ENCODE peak calls at places on chromosomes 16 and 17, in six cellular contexts. One of them, this sample, is unnamed.

GRCh38 chr17:16948587-16949376 is 23.1 kb downstream of the TNFRSF13B start:
- DNase-seq in mesendoderm: no peak
- DNase-seq in esophagus squamous epithelium: no peak
- DNase-seq in MM.1S: no peak
- DNase-seq in suprapubic skin: no peak
- DNase-seq in PC-9: no peak
- DNase-seq in this sample: no peak

GRCh38 chr17:29931253-29931932 is 1.4 kb upstream of the SSH2 start:
- DNase-seq in mesendoderm: peak; percentile 62
- DNase-seq in esophagus squamous epithelium: peak; percentile 17
- DNase-seq in MM.1S: peak; percentile 87
- DNase-seq in suprapubic skin: no peak
- DNase-seq in PC-9: peak; percentile 53
- DNase-seq in this sample: no peak

GRCh38 chr16:11550651-11551498 is 35.8 kb downstream of the LITAF start:
- DNase-seq in mesendoderm: no peak
- DNase-seq in esophagus squamous epithelium: no peak
- DNase-seq in MM.1S: no peak
- DNase-seq in suprapubic skin: no peak
- DNase-seq in PC-9: no peak
- DNase-seq in this sample: no peak

GRCh38 chr17:42285346-42286050 is 2.8 kb upstream of the STAT5A start:
- DNase-seq in mesendoderm: no peak
- DNase-seq in esophagus squamous epithelium: no peak
- DNase-seq in MM.1S: no peak
- DNase-seq in suprapubic skin: peak; percentile 37
- DNase-seq in PC-9: no peak
- DNase-seq in this sample: no peak

GRCh38 chr17:65593870-65594584 is 32.6 kb upstream of the AXIN2 start:
- DNase-seq in mesendoderm: peak; percentile 60
- DNase-seq in esophagus squamous epithelium: no peak
- DNase-seq in MM.1S: no peak
- DNase-seq in suprapubic skin: no peak
- DNase-seq in PC-9: no peak
- DNase-seq in this sample: no peak

GRCh38 chr17:17837380-17837821 is 615 bp upstream of the SREBF1 start:
- DNase-seq in mesendoderm: peak; percentile 96
- DNase-seq in esophagus squamous epithelium: no peak
- DNase-seq in MM.1S: no peak
- DNase-seq in suprapubic skin: no peak
- DNase-seq in PC-9: peak; percentile 62
- DNase-seq in this sample: no peak

GRCh38 chr17:58172369-58173071 is 5.7 kb downstream of the OR4D2 start:
- DNase-seq in mesendoderm: peak; percentile 91
- DNase-seq in esophagus squamous epithelium: no peak
- DNase-seq in MM.1S: peak; percentile 49
- DNase-seq in suprapubic skin: no peak
- DNase-seq in PC-9: no peak
- DNase-seq in this sample: no peak

GRCh38 chr17:59626756-59627155 is 7.1 kb downstream of the CLTC start:
- DNase-seq in mesendoderm: no peak
- DNase-seq in esophagus squamous epithelium: no peak
- DNase-seq in MM.1S: no peak
- DNase-seq in suprapubic skin: no peak
- DNase-seq in PC-9: no peak
- DNase-seq in this sample: no peak

GRCh38 chr17:43737722-43738121 is 20.9 kb downstream of the SOST start:
- DNase-seq in mesendoderm: no peak
- DNase-seq in esophagus squamous epithelium: no peak
- DNase-seq in MM.1S: no peak
- DNase-seq in suprapubic skin: no peak
- DNase-seq in PC-9: no peak
- DNase-seq in this sample: no peak

GRCh38 chr17:78276499-78276898 is 45.1 kb downstream of the TMEM235 start:
- DNase-seq in mesendoderm: no peak
- DNase-seq in esophagus squamous epithelium: no peak
- DNase-seq in MM.1S: peak; percentile 89
- DNase-seq in suprapubic skin: no peak
- DNase-seq in PC-9: no peak
- DNase-seq in this sample: no peak
- H3K4me1 ChIP-seq in mesendoderm: peaks cover 18% of the 10 kb centered on the region
- H3K4me1 ChIP-seq in esophagus squamous epithelium: no peaks in the 10 kb centered on the region
- H3K4me1 ChIP-seq in MM.1S: peaks cover 38% of the 10 kb centered on the region
- H3K4me1 ChIP-seq in suprapubic skin: peaks cover 16% of the 10 kb centered on the region
- H3K4me1 ChIP-seq in PC-9: no peaks in the 10 kb centered on the region
- H3K4me1 ChIP-seq in this sample: peaks cover 9% of the 10 kb centered on the region

GRCh38 chr16:50276128-50276444 is 9.7 kb downstream of the ADCY7 start:
- DNase-seq in mesendoderm: no peak
- DNase-seq in esophagus squamous epithelium: no peak
- DNase-seq in MM.1S: no peak
- DNase-seq in suprapubic skin: no peak
- DNase-seq in PC-9: no peak
- DNase-seq in this sample: no peak

GRCh38 chr16:50274771-50275415 is 8.5 kb downstream of the ADCY7 start:
- DNase-seq in mesendoderm: no peak
- DNase-seq in esophagus squamous epithelium: no peak
- DNase-seq in MM.1S: peak; percentile 46
- DNase-seq in suprapubic skin: no peak
- DNase-seq in PC-9: no peak
- DNase-seq in this sample: no peak

GRCh38 chr16:50275428-50276127 is 9.2 kb downstream of the ADCY7 start:
- DNase-seq in mesendoderm: no peak
- DNase-seq in esophagus squamous epithelium: no peak
- DNase-seq in MM.1S: peak; percentile 24
- DNase-seq in suprapubic skin: no peak
- DNase-seq in PC-9: no peak
- DNase-seq in this sample: no peak

GRCh38 chr16:50278251-50278650 is 11.9 kb downstream of the ADCY7 start:
- DNase-seq in mesendoderm: no peak
- DNase-seq in esophagus squamous epithelium: no peak
- DNase-seq in MM.1S: no peak
- DNase-seq in suprapubic skin: no peak
- DNase-seq in PC-9: no peak
- DNase-seq in this sample: no peak

DNA sequence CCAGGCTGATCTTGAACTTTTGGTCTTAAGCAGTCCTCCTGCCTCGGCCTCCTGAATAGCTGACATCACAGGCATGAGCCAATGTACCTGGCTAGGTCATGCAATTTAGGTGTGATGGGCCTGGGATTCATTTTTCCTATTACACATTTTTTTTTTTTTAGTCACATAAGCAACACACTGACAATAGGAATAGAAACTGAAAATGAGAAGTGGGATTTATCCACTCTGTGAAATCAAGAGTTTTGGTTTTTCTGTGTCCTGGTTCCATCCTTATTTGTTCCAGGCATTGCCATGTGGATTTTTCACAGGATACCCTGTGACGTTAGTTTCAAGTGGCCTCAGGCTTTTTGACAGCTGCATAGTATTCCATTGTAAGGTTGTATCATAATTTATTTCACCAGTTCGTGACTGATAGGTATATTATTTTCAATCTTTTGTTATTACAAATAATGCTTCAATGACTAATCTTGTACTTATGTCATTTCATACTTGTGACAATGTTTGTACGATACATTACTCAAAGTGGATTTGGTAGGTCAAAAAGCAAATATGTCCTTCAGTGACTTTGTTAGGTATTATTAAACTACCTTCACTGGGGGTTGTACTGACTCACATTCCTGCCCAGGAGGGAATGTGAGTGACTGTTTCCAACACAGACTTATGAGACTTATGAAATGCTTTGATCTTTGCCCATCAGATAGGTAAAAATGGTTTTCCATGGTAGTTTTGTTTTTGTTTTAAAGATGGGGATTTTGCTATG is 10.6 kb downstream of the ADCY7 start:
- DNase-seq in mesendoderm: no peak
- DNase-seq in esophagus squamous epithelium: no peak
- DNase-seq in MM.1S: no peak
- DNase-seq in suprapubic skin: no peak
- DNase-seq in PC-9: no peak
- DNase-seq in this sample: no peak
- H3K4me1 ChIP-seq in mesendoderm: no peaks in the 10 kb centered on the region
- H3K4me1 ChIP-seq in esophagus squamous epithelium: peaks cover 10% of the 10 kb centered on the region
- H3K4me1 ChIP-seq in MM.1S: peaks cover 50% of the 10 kb centered on the region
- H3K4me1 ChIP-seq in suprapubic skin: peaks cover 15% of the 10 kb centered on the region
- H3K4me1 ChIP-seq in PC-9: peaks cover 6% of the 10 kb centered on the region
- H3K4me1 ChIP-seq in this sample: peaks cover 28% of the 10 kb centered on the region

GRCh38 chr16:83948914-83949723 is 3.9 kb upstream of the OSGIN1 start:
- DNase-seq in mesendoderm: no peak
- DNase-seq in esophagus squamous epithelium: no peak
- DNase-seq in MM.1S: no peak
- DNase-seq in suprapubic skin: no peak
- DNase-seq in PC-9: no peak
- DNase-seq in this sample: no peak

GRCh38 chr16:83946154-83946780 is 6.8 kb upstream of the OSGIN1 start:
- DNase-seq in mesendoderm: no peak
- DNase-seq in esophagus squamous epithelium: no peak
- DNase-seq in MM.1S: no peak
- DNase-seq in suprapubic skin: no peak
- DNase-seq in PC-9: no peak
- DNase-seq in this sample: no peak

GRCh38 chr16:83949724-83950001 is 3.4 kb upstream of the OSGIN1 start:
- DNase-seq in mesendoderm: no peak
- DNase-seq in esophagus squamous epithelium: no peak
- DNase-seq in MM.1S: no peak
- DNase-seq in suprapubic skin: no peak
- DNase-seq in PC-9: no peak
- DNase-seq in this sample: no peak

GRCh38 chr16:83946781-83947566 is 6.1 kb upstream of the OSGIN1 start:
- DNase-seq in mesendoderm: no peak
- DNase-seq in esophagus squamous epithelium: no peak
- DNase-seq in MM.1S: no peak
- DNase-seq in suprapubic skin: no peak
- DNase-seq in PC-9: no peak
- DNase-seq in this sample: no peak

DNA sequence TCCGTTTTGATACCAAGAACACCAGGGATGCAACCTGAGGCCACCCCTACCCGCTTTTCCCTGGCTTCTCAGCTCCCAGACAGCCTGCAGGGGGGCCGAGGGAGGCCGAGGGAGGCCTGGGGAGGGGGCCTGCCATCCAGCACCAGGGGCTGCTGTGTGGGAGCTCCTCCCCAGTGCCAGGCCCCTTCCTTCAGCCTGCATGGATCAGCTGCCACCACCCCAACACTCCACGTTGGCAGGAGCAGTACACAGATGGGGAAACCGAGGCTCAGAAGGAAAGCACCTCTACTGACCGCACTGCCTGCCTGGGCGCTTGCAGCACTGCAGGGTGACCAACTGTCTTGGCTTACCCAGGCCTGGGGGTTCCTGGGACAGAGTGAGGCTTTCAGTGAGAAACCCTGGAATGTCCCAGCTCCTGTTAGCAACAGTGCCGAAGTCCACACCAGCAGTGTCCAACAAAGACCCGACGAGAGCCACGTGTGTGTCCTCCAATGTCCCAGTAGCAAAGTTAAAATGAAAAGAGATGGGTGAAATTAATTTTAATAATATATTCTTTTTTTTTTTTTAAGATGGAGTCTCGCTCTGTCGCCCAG is 5.3 kb upstream of the OSGIN1 start:
- DNase-seq in mesendoderm: no peak
- DNase-seq in esophagus squamous epithelium: no peak
- DNase-seq in MM.1S: no peak
- DNase-seq in suprapubic skin: no peak
- DNase-seq in PC-9: no peak
- DNase-seq in this sample: no peak
- H3K4me1 ChIP-seq in mesendoderm: no peaks in the 10 kb centered on the region
- H3K4me1 ChIP-seq in esophagus squamous epithelium: peaks cover 5% of the 10 kb centered on the region
- H3K4me1 ChIP-seq in MM.1S: peaks cover 2% of the 10 kb centered on the region
- H3K4me1 ChIP-seq in suprapubic skin: peaks cover 9% of the 10 kb centered on the region
- H3K4me1 ChIP-seq in PC-9: peaks cover 7% of the 10 kb centered on the region
- H3K4me1 ChIP-seq in this sample: peaks cover 16% of the 10 kb centered on the region

DNA sequence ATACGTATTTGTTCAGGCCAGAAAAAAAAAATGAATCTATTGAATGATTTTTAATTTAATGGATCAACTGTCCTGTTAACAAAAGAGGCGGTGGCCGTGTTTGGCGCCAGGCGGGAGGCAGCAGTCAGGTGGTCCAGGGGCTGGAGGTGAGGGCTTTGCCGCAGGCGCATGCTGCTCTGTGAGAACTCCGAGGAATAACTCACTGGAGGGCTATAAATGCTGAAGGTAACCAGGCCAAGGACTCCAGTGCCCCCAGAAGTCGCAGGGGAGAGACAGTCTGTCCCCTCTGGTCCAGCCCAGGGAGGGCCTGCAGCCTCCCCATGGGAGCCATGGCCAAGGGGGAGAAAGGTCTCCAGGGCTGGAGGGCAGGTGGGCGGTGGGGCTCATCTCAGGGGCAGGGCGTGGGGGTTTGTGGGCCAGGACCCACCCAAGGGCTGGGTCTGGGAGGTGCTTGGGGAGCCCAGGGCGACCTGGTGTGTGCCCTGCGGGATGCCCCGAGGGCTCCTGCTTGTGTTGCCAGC is 7.1 kb upstream of the BAHCC1 start:
- DNase-seq in mesendoderm: no peak
- DNase-seq in esophagus squamous epithelium: no peak
- DNase-seq in MM.1S: no peak
- DNase-seq in suprapubic skin: no peak
- DNase-seq in PC-9: no peak
- DNase-seq in this sample: no peak
- H3K4me1 ChIP-seq in mesendoderm: peaks cover 14% of the 10 kb centered on the region
- H3K4me1 ChIP-seq in esophagus squamous epithelium: peaks cover 46% of the 10 kb centered on the region
- H3K4me1 ChIP-seq in MM.1S: no peaks in the 10 kb centered on the region
- H3K4me1 ChIP-seq in suprapubic skin: peaks cover 72% of the 10 kb centered on the region
- H3K4me1 ChIP-seq in PC-9: peaks cover 6% of the 10 kb centered on the region
- H3K4me1 ChIP-seq in this sample: peaks cover 26% of the 10 kb centered on the region

DNA sequence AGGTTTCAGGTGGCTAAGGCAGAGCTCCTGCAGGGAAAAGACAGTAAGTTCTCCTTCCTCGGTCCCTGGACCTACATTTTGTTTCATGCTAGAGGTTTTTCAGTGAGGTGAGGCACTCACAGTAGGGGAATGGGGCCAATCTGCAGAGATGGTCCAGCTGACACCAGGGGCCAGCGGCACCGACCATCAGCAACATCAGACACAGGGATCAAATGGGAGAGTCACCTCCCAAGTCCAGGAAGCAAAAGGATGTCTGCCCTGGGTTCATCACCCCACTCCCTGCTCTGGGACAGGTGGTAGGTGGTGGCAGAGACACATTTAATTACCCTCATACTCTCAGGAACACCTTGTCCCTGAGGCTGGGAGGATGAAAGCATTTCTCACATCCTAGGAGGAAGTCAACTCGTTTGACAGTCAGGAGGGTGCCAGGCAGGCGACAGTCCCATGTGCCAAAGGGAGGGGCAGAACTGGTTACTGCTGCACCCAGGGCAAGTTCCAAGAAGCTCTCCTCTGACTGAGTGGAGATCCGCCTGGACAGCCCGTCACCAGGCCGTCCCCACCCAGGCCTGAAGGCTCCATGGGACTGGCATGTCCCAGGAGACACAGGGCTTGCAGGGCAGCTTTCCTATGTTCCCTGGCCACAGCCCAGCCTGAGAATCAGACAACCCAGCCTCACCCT is 19.2 kb downstream of the ATP6V0D1 start:
- DNase-seq in mesendoderm: no peak
- DNase-seq in esophagus squamous epithelium: no peak
- DNase-seq in MM.1S: no peak
- DNase-seq in suprapubic skin: no peak
- DNase-seq in PC-9: peak; percentile 72
- DNase-seq in this sample: no peak
- H3K4me1 ChIP-seq in mesendoderm: peaks cover 1% of the 10 kb centered on the region
- H3K4me1 ChIP-seq in esophagus squamous epithelium: peaks cover 69% of the 10 kb centered on the region
- H3K4me1 ChIP-seq in MM.1S: no peaks in the 10 kb centered on the region
- H3K4me1 ChIP-seq in suprapubic skin: peaks cover 91% of the 10 kb centered on the region
- H3K4me1 ChIP-seq in PC-9: peaks cover 5% of the 10 kb centered on the region
- H3K4me1 ChIP-seq in this sample: peaks cover 27% of the 10 kb centered on the region